ENCODE peak calls at places on chromosome 14, in eight cellular contexts. S is stimulated activated CD8-positive, alpha-beta memory T cell treated with anti-CD3 and anti-CD28 coated beads, Interleukin-7, amount 100 ng/mL, for 1 hour; Z is mucosa of gallbladder; D is CD4-positive, alpha-beta T cell; M is psoas muscle; J is memory B cell; P is ovary; I is stimulated activated CD4-positive, alpha-beta T cell treated with anti-CD3 and anti-CD28 coated beads, Interleukin-1b, Interleukin-23, amount 100 ng/mL, for 4 hours. C is an unnamed sample.

GRCh38 chr14:31188744-31189143 is 18.8 kb downstream of the HECTD1 start:
- DNase-seq in S (no peak), Z (no peak), D (no peak), M (no peak), J (no peak), P (no peak), I (no peak), C (no peak)

GRCh38 chr14:92686411-92686762 is 62.0 kb downstream of the LGMN start:
- DNase-seq in S (no peak), Z (no peak), D (no peak), M (no peak), J (no peak), P (no peak), I (no peak), C (no peak)

GRCh38 chr14:90446405-90446804 is 49.6 kb downstream of the CALM1 start:
- DNase-seq in S (no peak), Z (no peak), D (no peak), M (no peak), J (no peak), P (no peak), I (no peak), C (no peak)

GRCh38 chr14:73770977-73771847 is 57.0 kb upstream of the PNMA1 start:
- DNase-seq in S (no peak), Z (no peak), D (no peak), M (no peak), J (no peak), P (no peak), I (no peak), C (no peak)

GRCh38 chr14:51776102-51776894 is 84.1 kb upstream of the GNG2 start:
- DNase-seq in S (no peak), Z (no peak), D (peak; percentile 14), M (peak; percentile 61), J (no peak), P (peak; percentile 50), I (peak; percentile 12), C (no peak)

GRCh38 chr14:99524804-99525698 is 43.8 kb downstream of the CCNK start:
- DNase-seq in S (no peak), Z (no peak), D (peak; percentile 16), M (peak; percentile 45), J (no peak), P (no peak), I (no peak), C (no peak)

GRCh38 chr14:56378046-56378445 is 201.6 kb upstream of the TMEM260 start:
- DNase-seq in S (no peak), Z (no peak), D (no peak), M (no peak), J (no peak), P (no peak), I (no peak), C (no peak)

GRCh38 chr14:98208943-98209342 is 1063.1 kb downstream of the BCL11B start:
- DNase-seq in S (no peak), Z (no peak), D (no peak), M (no peak), J (no peak), P (no peak), I (no peak), C (no peak)

C was measured in esophagus squamous epithelium.